ENCODE peak calls at places on chromosomes 5 and 9, in four cellular contexts. One of them, this sample, is unnamed.

GRCh38 chr9:132584616-132585560 is 2.5 kb downstream of the BARHL1 start:
- DNase-seq in GM12878: no peak
- DNase-seq in K562: no peak
- DNase-seq in SK-N-SH: no peak
- DNase-seq in this sample: no peak

GRCh38 chr5:149422429-149423286 is 43.6 kb upstream of the IL17B start:
- DNase-seq in GM12878: no peak
- DNase-seq in K562: peak
- DNase-seq in SK-N-SH: peak
- DNase-seq in this sample: peak

GRCh38 chr5:38719916-38720315 is 125.9 kb upstream of the OSMR start:
- DNase-seq in GM12878: no peak
- DNase-seq in K562: no peak
- DNase-seq in SK-N-SH: no peak
- DNase-seq in this sample: no peak

GRCh38 chr9:108812388-108812787 is 43.4 kb downstream of the ACTL7B start:
- DNase-seq in GM12878: no peak
- DNase-seq in K562: no peak
- DNase-seq in SK-N-SH: no peak
- DNase-seq in this sample: no peak

GRCh38 chr9:2655411-2655901 is 33.9 kb downstream of the VLDLR start:
- DNase-seq in GM12878: no peak
- DNase-seq in K562: no peak
- DNase-seq in SK-N-SH: no peak
- DNase-seq in this sample: no peak

GRCh38 chr9:16726718-16727451 is 143.6 kb downstream of the BNC2 start:
- DNase-seq in GM12878: no peak
- DNase-seq in K562: no peak
- DNase-seq in SK-N-SH: peak
- DNase-seq in this sample: no peak

GRCh38 chr5:172748341-172748843 is 22.6 kb downstream of the DUSP1 start:
- DNase-seq in GM12878: no peak
- DNase-seq in K562: no peak
- DNase-seq in SK-N-SH: no peak
- DNase-seq in this sample: no peak

GRCh38 chr5:142034994-142035393 is 22.2 kb upstream of the GNPDA1 start:
- DNase-seq in GM12878: no peak
- DNase-seq in K562: no peak
- DNase-seq in SK-N-SH: no peak
- DNase-seq in this sample: no peak

GRCh38 chr5:7548576-7548975 is 152.6 kb downstream of the ADCY2 start:
- DNase-seq in GM12878: no peak
- DNase-seq in K562: no peak
- DNase-seq in SK-N-SH: no peak
- DNase-seq in this sample: no peak

GRCh38 chr5:105952875-105953274 is 1717.9 kb downstream of the EFNA5 start:
- DNase-seq in GM12878: no peak
- DNase-seq in K562: no peak
- DNase-seq in SK-N-SH: peak
- DNase-seq in this sample: no peak

GRCh38 chr5:72300590-72301339 is 19.3 kb downstream of the MRPS27 start:
- DNase-seq in GM12878: no peak
- DNase-seq in K562: peak
- DNase-seq in SK-N-SH: no peak
- DNase-seq in this sample: no peak

GRCh38 chr5:91283899-91284298 is 99.2 kb downstream of the ARRDC3 start:
- DNase-seq in GM12878: no peak
- DNase-seq in K562: no peak
- DNase-seq in SK-N-SH: no peak
- DNase-seq in this sample: no peak

GRCh38 chr5:40478766-40479165 is 200.9 kb upstream of the PTGER4 start:
- DNase-seq in GM12878: no peak
- DNase-seq in K562: no peak
- DNase-seq in SK-N-SH: no peak
- DNase-seq in this sample: no peak

GRCh38 chr5:1011741-1012315 is 3.2 kb downstream of the NKD2 start:
- DNase-seq in GM12878: no peak
- DNase-seq in K562: no peak
- DNase-seq in SK-N-SH: no peak
- DNase-seq in this sample: no peak

GRCh38 chr9:132249690-132250089 is 87.8 kb downstream of the NTNG2 start:
- DNase-seq in GM12878: no peak
- DNase-seq in K562: no peak
- DNase-seq in SK-N-SH: no peak
- DNase-seq in this sample: no peak

GRCh38 chr9:129436751-129437625 is 183.9 kb downstream of the C9orf50 start:
- DNase-seq in GM12878: no peak
- DNase-seq in K562: peak
- DNase-seq in SK-N-SH: peak
- DNase-seq in this sample: no peak

GRCh38 chr5:35129276-35129675 is 81.5 kb upstream of the AGXT2 start:
- DNase-seq in GM12878: no peak
- DNase-seq in K562: no peak
- DNase-seq in SK-N-SH: no peak
- DNase-seq in this sample: no peak

GRCh38 chr9:26744362-26744965 is 148.1 kb downstream of the CAAP1 start:
- DNase-seq in GM12878: no peak
- DNase-seq in K562: no peak
- DNase-seq in SK-N-SH: no peak
- DNase-seq in this sample: peak

GRCh38 chr9:16138961-16139441 is 586.2 kb downstream of the CCDC171 start:
- DNase-seq in GM12878: no peak
- DNase-seq in K562: no peak
- DNase-seq in SK-N-SH: no peak
- DNase-seq in this sample: no peak

GRCh38 chr9:76302543-76302942 is 91.7 kb downstream of the RFK start:
- DNase-seq in GM12878: no peak
- DNase-seq in K562: no peak
- DNase-seq in SK-N-SH: no peak
- DNase-seq in this sample: no peak

GRCh38 chr5:62779010-62779422 is 200.4 kb downstream of the LRRC70 start:
- DNase-seq in GM12878: no peak
- DNase-seq in K562: peak
- DNase-seq in SK-N-SH: peak
- DNase-seq in this sample: peak

GRCh38 chr5:159504857-159505304 is 174.6 kb upstream of the IL12B start:
- DNase-seq in GM12878: no peak
- DNase-seq in K562: no peak
- DNase-seq in SK-N-SH: no peak
- DNase-seq in this sample: no peak

GRCh38 chr5:36696059-36696673 is 89.8 kb downstream of the SLC1A3 start:
- DNase-seq in GM12878: no peak
- DNase-seq in K562: peak
- DNase-seq in SK-N-SH: peak
- DNase-seq in this sample: peak

GRCh38 chr9:125483697-125484096 is 222.1 kb downstream of the GAPVD1 start:
- DNase-seq in GM12878: no peak
- DNase-seq in K562: no peak
- DNase-seq in SK-N-SH: no peak
- DNase-seq in this sample: no peak

GRCh38 chr9:106771618-106772017 is 91.3 kb upstream of the ZNF462 start:
- DNase-seq in GM12878: no peak
- DNase-seq in K562: no peak
- DNase-seq in SK-N-SH: no peak
- DNase-seq in this sample: no peak

GRCh38 chr9:93340091-93340490 is 111.4 kb upstream of the FAM120A start:
- DNase-seq in GM12878: no peak
- DNase-seq in K562: no peak
- DNase-seq in SK-N-SH: no peak
- DNase-seq in this sample: no peak

GRCh38 chr9:93343663-93344062 is 107.8 kb upstream of the FAM120A start:
- DNase-seq in GM12878: no peak
- DNase-seq in K562: no peak
- DNase-seq in SK-N-SH: no peak
- DNase-seq in this sample: no peak

GRCh38 chr9:93346240-93347112 is 105.0 kb upstream of the FAM120A start:
- DNase-seq in GM12878: no peak
- DNase-seq in K562: no peak
- DNase-seq in SK-N-SH: peak
- DNase-seq in this sample: no peak

GRCh38 chr9:93345630-93346239 is 105.8 kb upstream of the FAM120A start:
- DNase-seq in GM12878: no peak
- DNase-seq in K562: no peak
- DNase-seq in SK-N-SH: peak
- DNase-seq in this sample: no peak
- TF ChIP-seq NFIC in GM12878: no peak
- TF ChIP-seq NFIC in K562: no peak
- TF ChIP-seq NFIC in SK-N-SH: no peak
- TF ChIP-seq NFIC in this sample: no peak

GRCh38 chr5:84237126-84237525 is 147.6 kb downstream of the EDIL3 start:
- DNase-seq in GM12878: no peak
- DNase-seq in K562: no peak
- DNase-seq in SK-N-SH: no peak
- DNase-seq in this sample: no peak

GRCh38 chr5:84242286-84242685 is 142.4 kb downstream of the EDIL3 start:
- DNase-seq in GM12878: no peak
- DNase-seq in K562: no peak
- DNase-seq in SK-N-SH: no peak
- DNase-seq in this sample: no peak

DNA sequence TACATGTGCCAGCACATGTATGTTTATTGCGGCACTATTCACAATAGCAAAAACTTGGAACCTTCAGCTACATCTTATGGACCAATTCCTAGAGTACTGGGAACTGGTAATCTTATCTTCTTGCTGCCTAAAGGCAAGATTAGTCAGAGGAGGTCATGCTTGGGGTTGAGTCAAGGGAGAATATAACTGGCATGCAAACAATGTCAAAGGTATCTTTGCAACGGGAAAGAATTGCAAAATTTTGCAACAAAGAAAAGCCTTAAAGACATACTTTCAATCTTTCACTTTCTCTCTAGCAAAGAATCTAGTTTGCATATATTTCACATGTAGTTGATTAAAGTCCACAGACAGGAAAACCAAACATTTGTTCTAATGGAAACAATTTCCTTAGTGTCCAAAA is 145.2 kb downstream of the EDIL3 start:
- DNase-seq in GM12878: no peak
- DNase-seq in K562: no peak
- DNase-seq in SK-N-SH: no peak
- DNase-seq in this sample: no peak
- TF ChIP-seq NFIC in GM12878: no peak
- TF ChIP-seq NFIC in K562: no peak
- TF ChIP-seq NFIC in SK-N-SH: no peak
- TF ChIP-seq NFIC in this sample: no peak

GRCh38 chr5:55773057-55773456 is 35.2 kb downstream of the DDX4 start:
- DNase-seq in GM12878: no peak
- DNase-seq in K562: no peak
- DNase-seq in SK-N-SH: no peak
- DNase-seq in this sample: peak
- TF ChIP-seq NFIC in GM12878: no peak
- TF ChIP-seq NFIC in K562: no peak
- TF ChIP-seq NFIC in SK-N-SH: no peak
- TF ChIP-seq NFIC in this sample: no peak

DNA sequence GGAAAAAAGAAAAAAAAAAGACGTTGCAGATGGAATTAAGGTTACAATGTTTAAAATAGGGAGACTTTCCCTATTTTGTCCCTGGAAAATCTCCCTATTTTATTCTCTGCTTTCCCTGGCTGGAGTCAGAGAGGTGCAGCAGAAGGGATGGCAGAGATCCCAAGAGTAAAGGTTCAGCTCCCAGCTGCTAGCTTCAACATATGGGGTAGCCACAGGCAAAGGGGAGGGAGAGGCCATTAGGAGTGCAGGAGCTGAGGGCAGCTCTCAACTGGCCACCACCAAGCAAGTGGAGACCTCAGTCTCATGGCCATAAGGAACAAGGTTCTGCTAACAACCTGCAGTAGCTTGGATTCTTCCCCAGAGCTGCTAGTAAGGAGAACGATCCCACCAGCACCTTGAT is 367.0 kb upstream of the DAP start:
- DNase-seq in GM12878: no peak
- DNase-seq in K562: no peak
- DNase-seq in SK-N-SH: no peak
- DNase-seq in this sample: no peak
- TF ChIP-seq NFIC in GM12878: no peak
- TF ChIP-seq NFIC in K562: no peak
- TF ChIP-seq NFIC in SK-N-SH: no peak
- TF ChIP-seq NFIC in this sample: no peak

DNA sequence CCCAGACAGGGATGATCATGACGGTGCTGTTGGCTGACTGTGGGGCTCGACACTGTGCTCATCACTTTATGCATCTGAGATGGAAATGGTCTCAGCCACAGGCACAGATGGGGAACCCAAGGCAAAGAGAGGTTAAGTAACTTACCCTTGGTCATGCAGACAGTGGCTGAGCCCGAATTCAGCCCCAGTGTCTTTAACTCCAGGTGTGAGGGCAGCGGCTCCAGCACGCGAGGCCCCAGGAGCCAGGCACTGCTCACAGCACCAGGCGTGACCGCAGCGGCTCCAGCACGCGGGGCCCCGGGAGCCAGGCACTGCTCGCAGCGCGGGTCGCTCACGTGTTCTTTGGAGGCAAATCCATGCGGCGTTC is 45.3 kb upstream of the FCN1 start:
- DNase-seq in GM12878: no peak
- DNase-seq in K562: no peak
- DNase-seq in SK-N-SH: no peak
- DNase-seq in this sample: no peak
- TF ChIP-seq NFIC in GM12878: no peak
- TF ChIP-seq NFIC in K562: no peak
- TF ChIP-seq NFIC in SK-N-SH: no peak
- TF ChIP-seq NFIC in this sample: no peak

GRCh38 chr9:34382054-34382453 is 5.4 kb upstream of the MYORG start:
- DNase-seq in GM12878: no peak
- DNase-seq in K562: no peak
- DNase-seq in SK-N-SH: no peak
- DNase-seq in this sample: no peak

GRCh38 chr9:34380034-34380510 is 3.4 kb upstream of the MYORG start:
- DNase-seq in GM12878: no peak
- DNase-seq in K562: no peak
- DNase-seq in SK-N-SH: no peak
- DNase-seq in this sample: no peak

GRCh38 chr9:34382879-34383278 is 6.2 kb upstream of the MYORG start:
- DNase-seq in GM12878: no peak
- DNase-seq in K562: no peak
- DNase-seq in SK-N-SH: no peak
- DNase-seq in this sample: no peak

GRCh38 chr9:34380511-34381315 is 4.0 kb upstream of the MYORG start:
- DNase-seq in GM12878: no peak
- DNase-seq in K562: peak
- DNase-seq in SK-N-SH: peak
- DNase-seq in this sample: peak

GRCh38 chr9:34381323-34381722 is 4.6 kb upstream of the MYORG start:
- DNase-seq in GM12878: no peak
- DNase-seq in K562: no peak
- DNase-seq in SK-N-SH: no peak
- DNase-seq in this sample: no peak
- TF ChIP-seq NFIC in GM12878: no peak
- TF ChIP-seq NFIC in K562: no peak
- TF ChIP-seq NFIC in SK-N-SH: no peak
- TF ChIP-seq NFIC in this sample: no peak

This sample was measured in HepG2.